ENCODE peak calls at places on chromosomes 16 and 17, in five cellular contexts. One of them, this sample, is unnamed.

GRCh38 chr16:88561485-88562369 is 8.5 kb upstream of the ZC3H18 start:
- DNase-seq in endothelial cell: peak
- DNase-seq in AG20443: peak
- DNase-seq in AG08395: peak
- DNase-seq in CD8-positive, alpha-beta T cell: peak
- DNase-seq in this sample: peak

GRCh38 chr17:62869885-62870580 is 61.9 kb upstream of the MARCHF10 start:
- DNase-seq in endothelial cell: no peak
- DNase-seq in AG20443: peak
- DNase-seq in AG08395: peak
- DNase-seq in CD8-positive, alpha-beta T cell: no peak
- DNase-seq in this sample: peak

GRCh38 chr17:69870751-69871199 is 204.2 kb upstream of the KCNJ16 start:
- DNase-seq in endothelial cell: no peak
- DNase-seq in AG20443: peak
- DNase-seq in AG08395: peak
- DNase-seq in CD8-positive, alpha-beta T cell: no peak
- DNase-seq in this sample: no peak

GRCh38 chr16:53433930-53434435 is 288 bp upstream of the RBL2 start:
- DNase-seq in endothelial cell: no peak
- DNase-seq in AG20443: no peak
- DNase-seq in AG08395: peak
- DNase-seq in CD8-positive, alpha-beta T cell: no peak
- DNase-seq in this sample: peak

GRCh38 chr16:67773099-67773498 is 33.3 kb downstream of the RANBP10 start:
- DNase-seq in endothelial cell: peak
- DNase-seq in AG20443: no peak
- DNase-seq in AG08395: no peak
- DNase-seq in CD8-positive, alpha-beta T cell: no peak
- DNase-seq in this sample: peak

GRCh38 chr16:88078111-88078775 is 127.0 kb downstream of the BANP start:
- DNase-seq in endothelial cell: no peak
- DNase-seq in AG20443: no peak
- DNase-seq in AG08395: no peak
- DNase-seq in CD8-positive, alpha-beta T cell: no peak
- DNase-seq in this sample: no peak

GRCh38 chr16:24001706-24002105 is 165.9 kb downstream of the PRKCB start:
- DNase-seq in endothelial cell: no peak
- DNase-seq in AG20443: no peak
- DNase-seq in AG08395: no peak
- DNase-seq in CD8-positive, alpha-beta T cell: no peak
- DNase-seq in this sample: no peak

GRCh38 chr16:25707553-25707952 is 15.8 kb downstream of the HS3ST4 start:
- DNase-seq in endothelial cell: no peak
- DNase-seq in AG20443: no peak
- DNase-seq in AG08395: no peak
- DNase-seq in CD8-positive, alpha-beta T cell: no peak
- DNase-seq in this sample: no peak

GRCh38 chr16:17578921-17579876 is 108.4 kb upstream of the XYLT1 start:
- DNase-seq in endothelial cell: peak
- DNase-seq in AG20443: peak
- DNase-seq in AG08395: peak
- DNase-seq in CD8-positive, alpha-beta T cell: peak
- DNase-seq in this sample: peak

GRCh38 chr16:87921236-87921773 is 15.0 kb downstream of the CA5A start:
- DNase-seq in endothelial cell: no peak
- DNase-seq in AG20443: no peak
- DNase-seq in AG08395: no peak
- DNase-seq in CD8-positive, alpha-beta T cell: no peak
- DNase-seq in this sample: no peak

GRCh38 chr16:2852731-2853507 is 5.1 kb downstream of the PRSS22 start:
- DNase-seq in endothelial cell: no peak
- DNase-seq in AG20443: peak
- DNase-seq in AG08395: no peak
- DNase-seq in CD8-positive, alpha-beta T cell: no peak
- DNase-seq in this sample: no peak

GRCh38 chr16:81891734-81892364 is 112.8 kb downstream of the PLCG2 start:
- DNase-seq in endothelial cell: no peak
- DNase-seq in AG20443: no peak
- DNase-seq in AG08395: no peak
- DNase-seq in CD8-positive, alpha-beta T cell: no peak
- DNase-seq in this sample: peak

GRCh38 chr17:2797226-2797625 is 988 bp downstream of the RAP1GAP2 start:
- DNase-seq in endothelial cell: no peak
- DNase-seq in AG20443: no peak
- DNase-seq in AG08395: no peak
- DNase-seq in CD8-positive, alpha-beta T cell: no peak
- DNase-seq in this sample: no peak

GRCh38 chr16:13231365-13231764 is 330.0 kb downstream of the SHISA9 start:
- DNase-seq in endothelial cell: no peak
- DNase-seq in AG20443: no peak
- DNase-seq in AG08395: no peak
- DNase-seq in CD8-positive, alpha-beta T cell: no peak
- DNase-seq in this sample: no peak

GRCh38 chr16:27474921-27475320 is 72.9 kb downstream of the IL21R start:
- DNase-seq in endothelial cell: no peak
- DNase-seq in AG20443: no peak
- DNase-seq in AG08395: no peak
- DNase-seq in CD8-positive, alpha-beta T cell: no peak
- DNase-seq in this sample: no peak

GRCh38 chr17:80724723-80725388 is 180.2 kb downstream of the RPTOR start:
- DNase-seq in endothelial cell: no peak
- DNase-seq in AG20443: peak
- DNase-seq in AG08395: peak
- DNase-seq in CD8-positive, alpha-beta T cell: no peak
- DNase-seq in this sample: peak

GRCh38 chr16:85253127-85253941 is 141.1 kb upstream of the CIBAR2 start:
- DNase-seq in endothelial cell: peak
- DNase-seq in AG20443: peak
- DNase-seq in AG08395: peak
- DNase-seq in CD8-positive, alpha-beta T cell: peak
- DNase-seq in this sample: peak